ENCODE peak calls at places on chromosome 15, in seven cellular contexts. R is iPS DF 6.9, U is tibial artery, B is fibroblast of the aortic adventitia, J is aorta, S is BJ, O is GM23248. P is an unnamed sample.

GRCh38 chr15:79779739-79780138 is 117.1 kb downstream of the MTHFS start:
- DNase-seq in R (no peak), U (no peak), B (no peak), J (no peak), S (no peak), O (no peak), P (no peak)

GRCh38 chr15:96851613-96852012 is 521.1 kb downstream of the NR2F2 start:
- DNase-seq in R (no peak), U (peak), B (peak), J (peak), S (no peak), O (no peak), P (peak)

GRCh38 chr15:69384626-69385025 is 29.5 kb upstream of the KIF23 start:
- DNase-seq in R (no peak), U (no peak), B (no peak), J (no peak), S (no peak), O (no peak), P (no peak)

GRCh38 chr15:57761562-57761961 is 55.0 kb downstream of the POLR2M start:
- DNase-seq in R (no peak), U (no peak), B (no peak), J (no peak), S (peak), O (peak), P (no peak)

GRCh38 chr15:58517682-58518525 is 86.1 kb downstream of the LIPC start:
- DNase-seq in R (no peak), U (no peak), B (no peak), J (no peak), S (no peak), O (no peak), P (no peak)

GRCh38 chr15:69996842-69997478 is 100.8 kb downstream of the TLE3 start:
- DNase-seq in R (no peak), U (no peak), B (no peak), J (no peak), S (no peak), O (no peak), P (no peak)

GRCh38 chr15:85010472-85011209 is 29.0 kb downstream of the PDE8A start:
- DNase-seq in R (no peak), U (no peak), B (peak), J (no peak), S (no peak), O (no peak), P (peak)

GRCh38 chr15:27412413-27412812 is 441.4 kb downstream of the GABRG3 start:
- DNase-seq in R (peak), U (no peak), B (no peak), J (no peak), S (no peak), O (no peak), P (peak)

GRCh38 chr15:100986158-100986896 is 67.2 kb downstream of the LRRK1 start:
- DNase-seq in R (no peak), U (no peak), B (no peak), J (no peak), S (no peak), O (no peak), P (no peak)

GRCh38 chr15:90618330-90619136 is 88.8 kb downstream of the CRTC3 start:
- DNase-seq in R (no peak), U (no peak), B (no peak), J (no peak), S (no peak), O (peak), P (no peak)

GRCh38 chr15:69578792-69579587 is 126.4 kb downstream of the RPLP1 start:
- DNase-seq in R (no peak), U (peak), B (no peak), J (peak), S (no peak), O (no peak), P (no peak)

GRCh38 chr15:25738171-25738792 is 124.8 kb downstream of the ATP10A start:
- DNase-seq in R (no peak), U (no peak), B (peak), J (no peak), S (no peak), O (peak), P (no peak)

GRCh38 chr15:28182731-28183130 is 83.6 kb upstream of the OCA2 start:
- DNase-seq in R (no peak), U (no peak), B (no peak), J (no peak), S (no peak), O (no peak), P (no peak)

GRCh38 chr15:70902105-70902504 is 9.5 kb downstream of the LRRC49 start:
- DNase-seq in R (no peak), U (no peak), B (peak), J (no peak), S (peak), O (peak), P (peak)

GRCh38 chr15:87293016-87293415 is 963.5 kb downstream of the NTRK3 start:
- DNase-seq in R (no peak), U (no peak), B (no peak), J (no peak), S (peak), O (no peak), P (no peak)

GRCh38 chr15:52463638-52464037 is 65.0 kb downstream of the MYO5A start:
- DNase-seq in R (no peak), U (no peak), B (peak), J (no peak), S (no peak), O (peak), P (no peak)

GRCh38 chr15:83200589-83200988 is 7.0 kb downstream of the HDGFL3 start:
- DNase-seq in R (no peak), U (no peak), B (peak), J (no peak), S (no peak), O (peak), P (no peak)

GRCh38 chr15:83204697-83205096 is 2.9 kb downstream of the HDGFL3 start:
- DNase-seq in R (no peak), U (no peak), B (no peak), J (no peak), S (no peak), O (no peak), P (no peak)

GRCh38 chr15:83206387-83206970 is 1.1 kb downstream of the HDGFL3 start:
- DNase-seq in R (no peak), U (no peak), B (peak), J (no peak), S (no peak), O (peak), P (no peak)

GRCh38 chr15:83205725-83206324 is 1.8 kb downstream of the HDGFL3 start:
- DNase-seq in R (no peak), U (no peak), B (peak), J (no peak), S (no peak), O (peak), P (peak)

GRCh38 chr15:83203543-83203942 is 4.1 kb downstream of the HDGFL3 start:
- DNase-seq in R (no peak), U (no peak), B (no peak), J (no peak), S (no peak), O (no peak), P (no peak)
- H3K4me3 ChIP-seq in R (no peak), U (no peak), B (no peak), J (no peak), S (no peak), O (no peak), P (no peak)

GRCh38 chr15:62306851-62307504 is 141.9 kb upstream of the C2CD4B start:
- DNase-seq in R (peak), U (peak), B (peak), J (peak), S (no peak), O (peak), P (peak)
- H3K4me3 ChIP-seq in R (no peak), U (no peak), B (no peak), J (no peak), S (no peak), O (no peak), P (no peak)

GRCh38 chr15:89576417-89576773 is 1.1 kb downstream of the TICRR start:
- DNase-seq in R (no peak), U (no peak), B (peak), J (no peak), S (no peak), O (peak), P (no peak)

GRCh38 chr15:89575656-89576416 is 567 bp downstream of the TICRR start:
- DNase-seq in R (no peak), U (no peak), B (no peak), J (peak), S (no peak), O (peak), P (no peak)

GRCh38 chr15:89578146-89578545 is 2.9 kb downstream of the TICRR start:
- DNase-seq in R (no peak), U (no peak), B (no peak), J (no peak), S (no peak), O (no peak), P (no peak)

GRCh38 chr15:89575146-89575655 is at the start of gene TICRR:
- DNase-seq in R (peak), U (peak), B (peak), J (peak), S (peak), O (peak), P (peak)

GRCh38 chr15:89577776-89578115 is 2.5 kb downstream of the TICRR start:
- DNase-seq in R (no peak), U (no peak), B (no peak), J (no peak), S (no peak), O (no peak), P (no peak)
- H3K4me3 ChIP-seq in R (peak), U (no peak), B (peak), J (no peak), S (no peak), O (peak), P (peak)

GRCh38 chr15:29677871-29678431 is 144.3 kb downstream of the TJP1 start:
- DNase-seq in R (no peak), U (no peak), B (no peak), J (no peak), S (no peak), O (no peak), P (no peak)
- H3K4me3 ChIP-seq in R (no peak), U (no peak), B (no peak), J (no peak), S (no peak), O (no peak), P (no peak)

GRCh38 chr15:77599899-77600298 is 32.8 kb downstream of the LINGO1 start:
- DNase-seq in R (no peak), U (no peak), B (peak), J (no peak), S (no peak), O (peak), P (no peak)
- H3K4me3 ChIP-seq in R (no peak), U (no peak), B (no peak), J (no peak), S (no peak), O (no peak), P (no peak)